ENCODE peak calls at places on chromosomes 3 and 15, in four cellular contexts. One of them, this sample, is unnamed.

GRCh38 chr15:72676838-72677237 is 9.1 kb downstream of the HIGD2B start:
- DNase-seq in cardiac muscle cell: no peak
- DNase-seq in fibroblast of pulmonary artery: no peak
- DNase-seq in stomach: no peak
- DNase-seq in this sample: no peak

GRCh38 chr3:9452417-9452816 is 55.0 kb downstream of the SETD5 start:
- DNase-seq in cardiac muscle cell: no peak
- DNase-seq in fibroblast of pulmonary artery: peak; percentile 16
- DNase-seq in stomach: no peak
- DNase-seq in this sample: no peak

GRCh38 chr3:114624047-114624445 is 330.2 kb downstream of the TIGIT start:
- DNase-seq in cardiac muscle cell: peak; percentile 18
- DNase-seq in fibroblast of pulmonary artery: peak; percentile 67
- DNase-seq in stomach: no peak
- DNase-seq in this sample: no peak

GRCh38 chr15:48999314-48999713 is 35.6 kb upstream of the SHC4 start:
- DNase-seq in cardiac muscle cell: no peak
- DNase-seq in fibroblast of pulmonary artery: no peak
- DNase-seq in stomach: no peak
- DNase-seq in this sample: no peak

GRCh38 chr3:111936191-111936841 is 42.5 kb upstream of the ABHD10 start:
- DNase-seq in cardiac muscle cell: no peak
- DNase-seq in fibroblast of pulmonary artery: peak; percentile 68
- DNase-seq in stomach: no peak
- DNase-seq in this sample: no peak

GRCh38 chr3:194365978-194366490 is 3.5 kb downstream of the LRRC15 start:
- DNase-seq in cardiac muscle cell: no peak
- DNase-seq in fibroblast of pulmonary artery: no peak
- DNase-seq in stomach: no peak
- DNase-seq in this sample: no peak

GRCh38 chr15:66842710-66843441 is 140.8 kb downstream of the SMAD6 start:
- DNase-seq in cardiac muscle cell: peak; percentile 78
- DNase-seq in fibroblast of pulmonary artery: peak; percentile 76
- DNase-seq in stomach: peak; percentile 75
- DNase-seq in this sample: peak; percentile 76

GRCh38 chr3:64530434-64531049 is 157.3 kb downstream of the ADAMTS9 start:
- DNase-seq in cardiac muscle cell: peak; percentile 64
- DNase-seq in fibroblast of pulmonary artery: peak; percentile 68
- DNase-seq in stomach: peak; percentile 67
- DNase-seq in this sample: peak; percentile 93

GRCh38 chr3:119245778-119246177 is 5.1 kb upstream of the B4GALT4 start:
- DNase-seq in cardiac muscle cell: peak; percentile 9
- DNase-seq in fibroblast of pulmonary artery: peak; percentile 8
- DNase-seq in stomach: peak; percentile 63
- DNase-seq in this sample: no peak

GRCh38 chr3:195715583-195716266 is 5.1 kb upstream of the MUC20 start:
- DNase-seq in cardiac muscle cell: no peak
- DNase-seq in fibroblast of pulmonary artery: no peak
- DNase-seq in stomach: peak; percentile 34
- DNase-seq in this sample: peak; percentile 42

GRCh38 chr15:80464952-80465645 is 60.9 kb downstream of the ARNT2 start:
- DNase-seq in cardiac muscle cell: no peak
- DNase-seq in fibroblast of pulmonary artery: no peak
- DNase-seq in stomach: no peak
- DNase-seq in this sample: no peak

GRCh38 chr3:42686832-42687650 is 1.7 kb downstream of the KLHL40 start:
- DNase-seq in cardiac muscle cell: no peak
- DNase-seq in fibroblast of pulmonary artery: no peak
- DNase-seq in stomach: no peak
- DNase-seq in this sample: no peak

GRCh38 chr3:180253283-180253682 is 216.5 kb upstream of the PEX5L start:
- DNase-seq in cardiac muscle cell: no peak
- DNase-seq in fibroblast of pulmonary artery: no peak
- DNase-seq in stomach: no peak
- DNase-seq in this sample: no peak

GRCh38 chr3:14235003-14235876 is 56.6 kb downstream of the LSM3 start:
- DNase-seq in cardiac muscle cell: no peak
- DNase-seq in fibroblast of pulmonary artery: peak; percentile 20
- DNase-seq in stomach: peak; percentile 44
- DNase-seq in this sample: no peak

GRCh38 chr15:65902373-65902772 is 33.1 kb downstream of the RAB11A start:
- DNase-seq in cardiac muscle cell: no peak
- DNase-seq in fibroblast of pulmonary artery: peak; percentile 18
- DNase-seq in stomach: peak; percentile 53
- DNase-seq in this sample: no peak

GRCh38 chr15:68305420-68305871 is 27.9 kb downstream of the FEM1B start:
- DNase-seq in cardiac muscle cell: no peak
- DNase-seq in fibroblast of pulmonary artery: no peak
- DNase-seq in stomach: no peak
- DNase-seq in this sample: peak; percentile 64

GRCh38 chr3:147360936-147361670 is 45.2 kb downstream of the ZIC4 start:
- DNase-seq in cardiac muscle cell: no peak
- DNase-seq in fibroblast of pulmonary artery: no peak
- DNase-seq in stomach: no peak
- DNase-seq in this sample: peak; percentile 78

GRCh38 chr15:70353606-70354259 is 256.0 kb upstream of the TLE3 start:
- DNase-seq in cardiac muscle cell: no peak
- DNase-seq in fibroblast of pulmonary artery: no peak
- DNase-seq in stomach: peak; percentile 72
- DNase-seq in this sample: no peak

GRCh38 chr3:154795582-154795981 is 284.5 kb upstream of the MME start:
- DNase-seq in cardiac muscle cell: peak; percentile 12
- DNase-seq in fibroblast of pulmonary artery: peak; percentile 88
- DNase-seq in stomach: no peak
- DNase-seq in this sample: no peak

GRCh38 chr3:127967296-127967695 is 52.3 kb downstream of the KBTBD12 start:
- DNase-seq in cardiac muscle cell: no peak
- DNase-seq in fibroblast of pulmonary artery: no peak
- DNase-seq in stomach: no peak
- DNase-seq in this sample: no peak

GRCh38 chr15:60511351-60512157 is 32.6 kb upstream of the ICE2 start:
- DNase-seq in cardiac muscle cell: no peak
- DNase-seq in fibroblast of pulmonary artery: peak; percentile 9
- DNase-seq in stomach: no peak
- DNase-seq in this sample: no peak

GRCh38 chr3:136954246-136954645 is 3.5 kb upstream of the IL20RB start:
- DNase-seq in cardiac muscle cell: no peak
- DNase-seq in fibroblast of pulmonary artery: no peak
- DNase-seq in stomach: no peak
- DNase-seq in this sample: no peak

GRCh38 chr15:33086500-33087141 is 107.9 kb downstream of the FMN1 start:
- DNase-seq in cardiac muscle cell: peak; percentile 59
- DNase-seq in fibroblast of pulmonary artery: peak; percentile 82
- DNase-seq in stomach: no peak
- DNase-seq in this sample: no peak

GRCh38 chr3:98608029-98608428 is 14.6 kb upstream of the CPOX start:
- DNase-seq in cardiac muscle cell: no peak
- DNase-seq in fibroblast of pulmonary artery: no peak
- DNase-seq in stomach: no peak
- DNase-seq in this sample: no peak

GRCh38 chr15:72203507-72203837 is 5.9 kb upstream of the GRAMD2A start:
- DNase-seq in cardiac muscle cell: no peak
- DNase-seq in fibroblast of pulmonary artery: peak; percentile 88
- DNase-seq in stomach: peak; percentile 68
- DNase-seq in this sample: peak; percentile 37

GRCh38 chr3:132554437-132554836 is 42.6 kb upstream of the ACKR4 start:
- DNase-seq in cardiac muscle cell: no peak
- DNase-seq in fibroblast of pulmonary artery: peak; percentile 73
- DNase-seq in stomach: peak; percentile 48
- DNase-seq in this sample: no peak

GRCh38 chr3:186509423-186509822 is 34.8 kb downstream of the CRYGS start:
- DNase-seq in cardiac muscle cell: no peak
- DNase-seq in fibroblast of pulmonary artery: no peak
- DNase-seq in stomach: no peak
- DNase-seq in this sample: no peak

GRCh38 chr3:113436794-113437193 is 4.5 kb downstream of the CFAP44 start:
- DNase-seq in cardiac muscle cell: no peak
- DNase-seq in fibroblast of pulmonary artery: peak; percentile 54
- DNase-seq in stomach: no peak
- DNase-seq in this sample: no peak

DNA sequence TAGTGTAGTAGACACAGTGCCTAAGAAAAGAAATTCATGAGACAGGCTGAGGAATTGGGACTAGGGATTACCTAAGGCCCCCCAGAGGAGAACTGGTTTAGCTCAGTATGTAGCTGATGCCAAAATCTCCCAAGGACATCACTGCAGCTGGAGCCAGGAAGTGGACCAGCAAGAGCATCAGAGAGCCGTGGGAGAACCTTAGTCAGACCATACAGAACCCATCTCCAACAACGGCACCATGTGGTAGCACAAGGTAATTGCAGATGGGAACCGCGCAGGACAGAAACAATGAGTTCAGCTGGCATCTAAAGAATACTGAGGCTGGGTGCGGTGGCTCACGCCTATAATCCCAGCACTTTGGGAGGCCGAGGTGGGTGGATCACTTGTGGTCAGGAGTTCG is 81.7 kb downstream of the WNT5A start:
- DNase-seq in cardiac muscle cell: peak; percentile 37
- DNase-seq in fibroblast of pulmonary artery: peak; percentile 35
- DNase-seq in stomach: no peak
- DNase-seq in this sample: peak; percentile 92
- TF ChIP-seq CTCF in cardiac muscle cell: peak; percentile 31
- TF ChIP-seq CTCF in fibroblast of pulmonary artery: peak; percentile 39
- TF ChIP-seq CTCF in stomach: peak; percentile 16
- TF ChIP-seq CTCF in this sample: peak; percentile 85

GRCh38 chr15:101372960-101373525 is 78.0 kb upstream of the SNRPA1 start:
- DNase-seq in cardiac muscle cell: no peak
- DNase-seq in fibroblast of pulmonary artery: no peak
- DNase-seq in stomach: no peak
- DNase-seq in this sample: peak; percentile 66

GRCh38 chr15:101372149-101372577 is 77.1 kb upstream of the SNRPA1 start:
- DNase-seq in cardiac muscle cell: no peak
- DNase-seq in fibroblast of pulmonary artery: peak; percentile 24
- DNase-seq in stomach: no peak
- DNase-seq in this sample: no peak

GRCh38 chr15:101371081-101371480 is 76.0 kb upstream of the SNRPA1 start:
- DNase-seq in cardiac muscle cell: no peak
- DNase-seq in fibroblast of pulmonary artery: no peak
- DNase-seq in stomach: no peak
- DNase-seq in this sample: no peak

GRCh38 chr15:101370330-101371024 is 75.4 kb upstream of the SNRPA1 start:
- DNase-seq in cardiac muscle cell: no peak
- DNase-seq in fibroblast of pulmonary artery: no peak
- DNase-seq in stomach: no peak
- DNase-seq in this sample: no peak

GRCh38 chr15:101371519-101371918 is 76.5 kb upstream of the SNRPA1 start:
- DNase-seq in cardiac muscle cell: no peak
- DNase-seq in fibroblast of pulmonary artery: no peak
- DNase-seq in stomach: no peak
- DNase-seq in this sample: no peak
- TF ChIP-seq CTCF in cardiac muscle cell: no peak
- TF ChIP-seq CTCF in fibroblast of pulmonary artery: no peak
- TF ChIP-seq CTCF in stomach: no peak
- TF ChIP-seq CTCF in this sample: no peak

DNA sequence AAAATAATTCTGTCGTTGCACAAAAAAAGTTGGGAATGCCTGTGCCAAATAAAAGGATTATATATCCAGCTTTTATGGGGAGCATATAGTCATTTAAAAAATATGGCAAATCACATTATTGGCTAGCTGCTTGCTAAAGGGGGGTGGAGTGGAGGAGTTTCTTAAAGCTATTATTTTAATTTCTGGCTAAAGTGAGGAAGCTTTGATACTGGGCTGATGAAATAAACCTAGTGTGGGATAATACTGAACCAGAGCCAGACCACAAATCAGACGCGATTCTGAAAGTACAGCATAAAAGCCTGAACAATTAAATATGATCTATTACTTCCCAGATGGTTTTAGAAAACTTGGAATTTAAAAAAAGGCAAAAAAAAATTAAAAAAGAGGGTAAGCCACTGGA is 14.3 kb downstream of the POLR2M start:
- DNase-seq in cardiac muscle cell: no peak
- DNase-seq in fibroblast of pulmonary artery: peak; percentile 50
- DNase-seq in stomach: no peak
- DNase-seq in this sample: no peak
- TF ChIP-seq CTCF in cardiac muscle cell: no peak
- TF ChIP-seq CTCF in fibroblast of pulmonary artery: no peak
- TF ChIP-seq CTCF in stomach: no peak
- TF ChIP-seq CTCF in this sample: no peak

GRCh38 chr15:40289140-40289775 is 6.4 kb upstream of the ANKRD63 start:
- DNase-seq in cardiac muscle cell: no peak
- DNase-seq in fibroblast of pulmonary artery: no peak
- DNase-seq in stomach: peak; percentile 80
- DNase-seq in this sample: no peak

GRCh38 chr15:40293006-40293405 is 10.1 kb upstream of the ANKRD63 start:
- DNase-seq in cardiac muscle cell: no peak
- DNase-seq in fibroblast of pulmonary artery: no peak
- DNase-seq in stomach: no peak
- DNase-seq in this sample: no peak

GRCh38 chr15:40290540-40291087 is 7.8 kb upstream of the ANKRD63 start:
- DNase-seq in cardiac muscle cell: no peak
- DNase-seq in fibroblast of pulmonary artery: no peak
- DNase-seq in stomach: no peak
- DNase-seq in this sample: no peak

GRCh38 chr15:40292246-40292645 is 9.4 kb upstream of the ANKRD63 start:
- DNase-seq in cardiac muscle cell: no peak
- DNase-seq in fibroblast of pulmonary artery: no peak
- DNase-seq in stomach: no peak
- DNase-seq in this sample: no peak

GRCh38 chr15:40291088-40291574 is 8.3 kb upstream of the ANKRD63 start:
- DNase-seq in cardiac muscle cell: peak; percentile 82
- DNase-seq in fibroblast of pulmonary artery: peak; percentile 53
- DNase-seq in stomach: peak; percentile 64
- DNase-seq in this sample: peak; percentile 87
- TF ChIP-seq CTCF in cardiac muscle cell: no peak
- TF ChIP-seq CTCF in fibroblast of pulmonary artery: no peak
- TF ChIP-seq CTCF in stomach: no peak
- TF ChIP-seq CTCF in this sample: no peak

GRCh38 chr15:63151665-63152064 is 5.6 kb downstream of the RPS27L start:
- DNase-seq in cardiac muscle cell: no peak
- DNase-seq in fibroblast of pulmonary artery: no peak
- DNase-seq in stomach: no peak
- DNase-seq in this sample: no peak

GRCh38 chr15:63145426-63145825 is 11.9 kb downstream of the RPS27L start:
- DNase-seq in cardiac muscle cell: no peak
- DNase-seq in fibroblast of pulmonary artery: no peak
- DNase-seq in stomach: no peak
- DNase-seq in this sample: no peak

GRCh38 chr15:63140936-63141335 is 16.3 kb downstream of the RPS27L start:
- DNase-seq in cardiac muscle cell: no peak
- DNase-seq in fibroblast of pulmonary artery: no peak
- DNase-seq in stomach: no peak
- DNase-seq in this sample: no peak

GRCh38 chr15:63146684-63147083 is 10.6 kb downstream of the RPS27L start:
- DNase-seq in cardiac muscle cell: no peak
- DNase-seq in fibroblast of pulmonary artery: peak; percentile 53
- DNase-seq in stomach: no peak
- DNase-seq in this sample: no peak
- TF ChIP-seq CTCF in cardiac muscle cell: peak; percentile 25
- TF ChIP-seq CTCF in fibroblast of pulmonary artery: peak; percentile 24
- TF ChIP-seq CTCF in stomach: no peak
- TF ChIP-seq CTCF in this sample: no peak

This sample was measured in endodermal cell.